ENCODE peak calls at places on chromosomes 12 and 14, in six cellular contexts. One of them, this sample, is unnamed.

GRCh38 chr12:49825360-49825970 is 2.7 kb downstream of the NCKAP5L start:
- DNase-seq in GM12892: no peak
- DNase-seq in fibroblast of the aortic adventitia: peak
- DNase-seq in GM03348: peak
- DNase-seq in memory B cell: no peak
- DNase-seq in stimulated activated CD4-positive, alpha-beta T cell treated with anti-CD3 and anti-CD28 coated beads, Interleukin-2, amount 100 ng/mL, for 24 hours: no peak
- DNase-seq in this sample: no peak

GRCh38 chr12:105033851-105034250 is 47.7 kb downstream of the NOPCHAP1 start:
- DNase-seq in GM12892: no peak
- DNase-seq in fibroblast of the aortic adventitia: no peak
- DNase-seq in GM03348: no peak
- DNase-seq in memory B cell: no peak
- DNase-seq in stimulated activated CD4-positive, alpha-beta T cell treated with anti-CD3 and anti-CD28 coated beads, Interleukin-2, amount 100 ng/mL, for 24 hours: no peak
- DNase-seq in this sample: no peak

GRCh38 chr12:6540181-6540877 is 6.0 kb downstream of the GAPDH start:
- DNase-seq in GM12892: peak
- DNase-seq in fibroblast of the aortic adventitia: peak
- DNase-seq in GM03348: peak
- DNase-seq in memory B cell: peak
- DNase-seq in stimulated activated CD4-positive, alpha-beta T cell treated with anti-CD3 and anti-CD28 coated beads, Interleukin-2, amount 100 ng/mL, for 24 hours: peak
- DNase-seq in this sample: peak

GRCh38 chr14:102590667-102591099 is 1.8 kb upstream of the RCOR1 start:
- DNase-seq in GM12892: no peak
- DNase-seq in fibroblast of the aortic adventitia: peak
- DNase-seq in GM03348: peak
- DNase-seq in memory B cell: peak
- DNase-seq in stimulated activated CD4-positive, alpha-beta T cell treated with anti-CD3 and anti-CD28 coated beads, Interleukin-2, amount 100 ng/mL, for 24 hours: no peak
- DNase-seq in this sample: no peak

GRCh38 chr14:57889245-57889644 is 23.4 kb upstream of the SLC35F4 start:
- DNase-seq in GM12892: no peak
- DNase-seq in fibroblast of the aortic adventitia: peak
- DNase-seq in GM03348: no peak
- DNase-seq in memory B cell: no peak
- DNase-seq in stimulated activated CD4-positive, alpha-beta T cell treated with anti-CD3 and anti-CD28 coated beads, Interleukin-2, amount 100 ng/mL, for 24 hours: no peak
- DNase-seq in this sample: no peak

GRCh38 chr14:99790201-99790977 is 2.8 kb upstream of the EML1 start:
- DNase-seq in GM12892: no peak
- DNase-seq in fibroblast of the aortic adventitia: no peak
- DNase-seq in GM03348: no peak
- DNase-seq in memory B cell: no peak
- DNase-seq in stimulated activated CD4-positive, alpha-beta T cell treated with anti-CD3 and anti-CD28 coated beads, Interleukin-2, amount 100 ng/mL, for 24 hours: no peak
- DNase-seq in this sample: no peak

GRCh38 chr14:30966415-30967363 is 58.8 kb upstream of the AP4S1 start:
- DNase-seq in GM12892: no peak
- DNase-seq in fibroblast of the aortic adventitia: no peak
- DNase-seq in GM03348: no peak
- DNase-seq in memory B cell: no peak
- DNase-seq in stimulated activated CD4-positive, alpha-beta T cell treated with anti-CD3 and anti-CD28 coated beads, Interleukin-2, amount 100 ng/mL, for 24 hours: no peak
- DNase-seq in this sample: no peak

GRCh38 chr14:101134161-101134631 is 230.7 kb upstream of the RTL1 start:
- DNase-seq in GM12892: no peak
- DNase-seq in fibroblast of the aortic adventitia: no peak
- DNase-seq in GM03348: no peak
- DNase-seq in memory B cell: no peak
- DNase-seq in stimulated activated CD4-positive, alpha-beta T cell treated with anti-CD3 and anti-CD28 coated beads, Interleukin-2, amount 100 ng/mL, for 24 hours: no peak
- DNase-seq in this sample: no peak

GRCh38 chr12:66072135-66072534 is 58.4 kb downstream of the LLPH start:
- DNase-seq in GM12892: no peak
- DNase-seq in fibroblast of the aortic adventitia: no peak
- DNase-seq in GM03348: no peak
- DNase-seq in memory B cell: no peak
- DNase-seq in stimulated activated CD4-positive, alpha-beta T cell treated with anti-CD3 and anti-CD28 coated beads, Interleukin-2, amount 100 ng/mL, for 24 hours: no peak
- DNase-seq in this sample: no peak

GRCh38 chr14:91059576-91060471 is 617 bp downstream of the RPS6KA5 start:
- DNase-seq in GM12892: peak
- DNase-seq in fibroblast of the aortic adventitia: peak
- DNase-seq in GM03348: peak
- DNase-seq in memory B cell: peak
- DNase-seq in stimulated activated CD4-positive, alpha-beta T cell treated with anti-CD3 and anti-CD28 coated beads, Interleukin-2, amount 100 ng/mL, for 24 hours: peak
- DNase-seq in this sample: peak

GRCh38 chr14:104477804-104478375 is 101.7 kb upstream of the C14orf180 start:
- DNase-seq in GM12892: no peak
- DNase-seq in fibroblast of the aortic adventitia: no peak
- DNase-seq in GM03348: no peak
- DNase-seq in memory B cell: no peak
- DNase-seq in stimulated activated CD4-positive, alpha-beta T cell treated with anti-CD3 and anti-CD28 coated beads, Interleukin-2, amount 100 ng/mL, for 24 hours: no peak
- DNase-seq in this sample: no peak

GRCh38 chr12:52246720-52247621 is 13.9 kb downstream of the KRT7 start:
- DNase-seq in GM12892: no peak
- DNase-seq in fibroblast of the aortic adventitia: no peak
- DNase-seq in GM03348: no peak
- DNase-seq in memory B cell: no peak
- DNase-seq in stimulated activated CD4-positive, alpha-beta T cell treated with anti-CD3 and anti-CD28 coated beads, Interleukin-2, amount 100 ng/mL, for 24 hours: no peak
- DNase-seq in this sample: no peak

GRCh38 chr12:111757361-111758119 is 9.2 kb upstream of the ALDH2 start:
- DNase-seq in GM12892: no peak
- DNase-seq in fibroblast of the aortic adventitia: peak
- DNase-seq in GM03348: peak
- DNase-seq in memory B cell: no peak
- DNase-seq in stimulated activated CD4-positive, alpha-beta T cell treated with anti-CD3 and anti-CD28 coated beads, Interleukin-2, amount 100 ng/mL, for 24 hours: no peak
- DNase-seq in this sample: peak

GRCh38 chr14:93939304-93940229 is 12.4 kb downstream of the FAM181A start:
- DNase-seq in GM12892: peak
- DNase-seq in fibroblast of the aortic adventitia: peak
- DNase-seq in GM03348: peak
- DNase-seq in memory B cell: peak
- DNase-seq in stimulated activated CD4-positive, alpha-beta T cell treated with anti-CD3 and anti-CD28 coated beads, Interleukin-2, amount 100 ng/mL, for 24 hours: peak
- DNase-seq in this sample: peak

GRCh38 chr14:53153702-53154112 is 584 bp upstream of the DDHD1 start:
- DNase-seq in GM12892: no peak
- DNase-seq in fibroblast of the aortic adventitia: no peak
- DNase-seq in GM03348: no peak
- DNase-seq in memory B cell: no peak
- DNase-seq in stimulated activated CD4-positive, alpha-beta T cell treated with anti-CD3 and anti-CD28 coated beads, Interleukin-2, amount 100 ng/mL, for 24 hours: no peak
- DNase-seq in this sample: no peak

GRCh38 chr12:93972411-93973208 is 175.8 kb upstream of the PLXNC1 start:
- DNase-seq in GM12892: no peak
- DNase-seq in fibroblast of the aortic adventitia: peak
- DNase-seq in GM03348: peak
- DNase-seq in memory B cell: no peak
- DNase-seq in stimulated activated CD4-positive, alpha-beta T cell treated with anti-CD3 and anti-CD28 coated beads, Interleukin-2, amount 100 ng/mL, for 24 hours: no peak
- DNase-seq in this sample: no peak

GRCh38 chr14:77707724-77708408 is at the start of the genes ALKBH1 and SLIRP:
- DNase-seq in GM12892: peak
- DNase-seq in fibroblast of the aortic adventitia: peak
- DNase-seq in GM03348: peak
- DNase-seq in memory B cell: peak
- DNase-seq in stimulated activated CD4-positive, alpha-beta T cell treated with anti-CD3 and anti-CD28 coated beads, Interleukin-2, amount 100 ng/mL, for 24 hours: peak
- DNase-seq in this sample: peak

GRCh38 chr14:104138098-104138890 is at the start of gene KIF26A:
- DNase-seq in GM12892: no peak
- DNase-seq in fibroblast of the aortic adventitia: no peak
- DNase-seq in GM03348: peak
- DNase-seq in memory B cell: no peak
- DNase-seq in stimulated activated CD4-positive, alpha-beta T cell treated with anti-CD3 and anti-CD28 coated beads, Interleukin-2, amount 100 ng/mL, for 24 hours: no peak
- DNase-seq in this sample: no peak

GRCh38 chr14:75298187-75298985 is 19.8 kb downstream of the FOS start:
- DNase-seq in GM12892: no peak
- DNase-seq in fibroblast of the aortic adventitia: peak
- DNase-seq in GM03348: no peak
- DNase-seq in memory B cell: no peak
- DNase-seq in stimulated activated CD4-positive, alpha-beta T cell treated with anti-CD3 and anti-CD28 coated beads, Interleukin-2, amount 100 ng/mL, for 24 hours: no peak
- DNase-seq in this sample: no peak

GRCh38 chr14:73755434-73756014 is 41.3 kb upstream of the PNMA1 start:
- DNase-seq in GM12892: no peak
- DNase-seq in fibroblast of the aortic adventitia: no peak
- DNase-seq in GM03348: no peak
- DNase-seq in memory B cell: no peak
- DNase-seq in stimulated activated CD4-positive, alpha-beta T cell treated with anti-CD3 and anti-CD28 coated beads, Interleukin-2, amount 100 ng/mL, for 24 hours: no peak
- DNase-seq in this sample: no peak

GRCh38 chr14:54976316-54976715 is 50.6 kb downstream of the WDHD1 start:
- DNase-seq in GM12892: no peak
- DNase-seq in fibroblast of the aortic adventitia: peak
- DNase-seq in GM03348: peak
- DNase-seq in memory B cell: no peak
- DNase-seq in stimulated activated CD4-positive, alpha-beta T cell treated with anti-CD3 and anti-CD28 coated beads, Interleukin-2, amount 100 ng/mL, for 24 hours: no peak
- DNase-seq in this sample: no peak

This sample was measured in GM12891.